ENCODE peak calls at places on chromosome 14, in nine cellular contexts. F is AG04449, G is dorsolateral prefrontal cortex, S is cardiac muscle cell, Q is H9, Z is lower lobe of right lung, L is endothelial cell, P is coronary artery, V is HFFc6. D is an unnamed sample.

GRCh38 chr14:102695172-102695569 is 82.1 kb upstream of the TRAF3 start:
- DNase-seq in F (no peak), G (no peak), S (no peak), Q (no peak), Z (no peak), L (no peak), P (no peak), V (no peak), D (no peak)

GRCh38 chr14:103163199-103163598 is 39.9 kb downstream of the TNFAIP2 start:
- DNase-seq in F (no peak), G (no peak), S (no peak), Q (no peak), Z (no peak), L (no peak), P (peak), V (no peak), D (no peak)

GRCh38 chr14:58100735-58101368 is 51.2 kb downstream of the ARMH4 start:
- DNase-seq in F (no peak), G (no peak), S (no peak), Q (no peak), Z (no peak), L (no peak), P (no peak), V (peak), D (no peak)

GRCh38 chr14:104956290-104956890 is 21.8 kb downstream of the AHNAK2 start:
- DNase-seq in F (no peak), G (no peak), S (no peak), Q (no peak), Z (peak), L (no peak), P (no peak), V (no peak), D (no peak)

GRCh38 chr14:34199585-34199984 is 248.7 kb upstream of the EGLN3 start:
- DNase-seq in F (peak), G (no peak), S (no peak), Q (no peak), Z (no peak), L (no peak), P (no peak), V (no peak), D (no peak)

GRCh38 chr14:38080696-38081095 is 127.0 kb upstream of the SSTR1 start:
- DNase-seq in F (no peak), G (no peak), S (no peak), Q (no peak), Z (no peak), L (no peak), P (no peak), V (no peak), D (no peak)

GRCh38 chr14:50545618-50546017 is 13.2 kb upstream of the MAP4K5 start:
- DNase-seq in F (no peak), G (no peak), S (no peak), Q (no peak), Z (no peak), L (no peak), P (no peak), V (no peak), D (no peak)

GRCh38 chr14:43042408-43042807 is 1435.7 kb downstream of the LRFN5 start:
- DNase-seq in F (no peak), G (no peak), S (no peak), Q (no peak), Z (no peak), L (no peak), P (no peak), V (no peak), D (no peak)

GRCh38 chr14:64417042-64417770 is 29.1 kb downstream of the MTHFD1 start:
- DNase-seq in F (no peak), G (no peak), S (no peak), Q (no peak), Z (no peak), L (no peak), P (no peak), V (peak), D (no peak)

GRCh38 chr14:35822501-35822900 is 3.6 kb upstream of the BRMS1L start:
- DNase-seq in F (no peak), G (no peak), S (no peak), Q (no peak), Z (no peak), L (no peak), P (no peak), V (no peak), D (no peak)

GRCh38 chr14:57988445-57988844 is 122.6 kb upstream of the SLC35F4 start:
- DNase-seq in F (no peak), G (no peak), S (no peak), Q (no peak), Z (no peak), L (no peak), P (no peak), V (no peak), D (no peak)

GRCh38 chr14:44798386-44799242 is 163.1 kb downstream of the KLHL28 start:
- DNase-seq in F (no peak), G (no peak), S (no peak), Q (no peak), Z (no peak), L (no peak), P (no peak), V (no peak), D (no peak)

GRCh38 chr14:93490001-93490400 is 59.3 kb downstream of the UNC79 start:
- DNase-seq in F (no peak), G (no peak), S (no peak), Q (no peak), Z (no peak), L (no peak), P (no peak), V (no peak), D (no peak)

GRCh38 chr14:100604126-100604501 is 16.9 kb upstream of the BEGAIN start:
- DNase-seq in F (no peak), G (no peak), S (no peak), Q (no peak), Z (no peak), L (no peak), P (no peak), V (no peak), D (no peak)

GRCh38 chr14:92607702-92608429 is 94.3 kb downstream of the RIN3 start:
- DNase-seq in F (peak), G (no peak), S (no peak), Q (no peak), Z (no peak), L (no peak), P (no peak), V (peak), D (no peak)

GRCh38 chr14:29271669-29272068 is 505.1 kb downstream of the FOXG1 start:
- DNase-seq in F (no peak), G (no peak), S (no peak), Q (no peak), Z (no peak), L (no peak), P (no peak), V (no peak), D (no peak)

GRCh38 chr14:22163051-22163450 is 426.0 kb downstream of the DAD1 start:
- DNase-seq in F (no peak), G (no peak), S (peak), Q (no peak), Z (no peak), L (no peak), P (no peak), V (no peak), D (no peak)

GRCh38 chr14:67766035-67766680 is 50.2 kb downstream of the ZFYVE26 start:
- DNase-seq in F (no peak), G (no peak), S (no peak), Q (no peak), Z (peak), L (no peak), P (no peak), V (no peak), D (no peak)

GRCh38 chr14:69573841-69574265 is 818 bp downstream of the CCDC177 start:
- DNase-seq in F (no peak), G (peak), S (peak), Q (peak), Z (no peak), L (no peak), P (no peak), V (no peak), D (no peak)

GRCh38 chr14:35883677-35884293 is 57.6 kb downstream of the BRMS1L start:
- DNase-seq in F (no peak), G (peak), S (peak), Q (no peak), Z (no peak), L (peak), P (no peak), V (peak), D (no peak)

GRCh38 chr14:60247994-60248696 is 876 bp upstream of the PPM1A start:
- DNase-seq in F (peak), G (peak), S (peak), Q (peak), Z (peak), L (peak), P (peak), V (peak), D (peak)

GRCh38 chr14:60251877-60252276 is 2.9 kb downstream of the PPM1A start:
- DNase-seq in F (no peak), G (no peak), S (no peak), Q (no peak), Z (no peak), L (no peak), P (no peak), V (no peak), D (no peak)

GRCh38 chr14:60248697-60249314 is at the start of gene PPM1A:
- DNase-seq in F (peak), G (peak), S (peak), Q (peak), Z (peak), L (peak), P (peak), V (peak), D (peak)

GRCh38 chr14:60250318-60251035 is 1.5 kb downstream of the PPM1A start:
- DNase-seq in F (no peak), G (no peak), S (no peak), Q (no peak), Z (no peak), L (peak), P (no peak), V (no peak), D (no peak)

DNA sequence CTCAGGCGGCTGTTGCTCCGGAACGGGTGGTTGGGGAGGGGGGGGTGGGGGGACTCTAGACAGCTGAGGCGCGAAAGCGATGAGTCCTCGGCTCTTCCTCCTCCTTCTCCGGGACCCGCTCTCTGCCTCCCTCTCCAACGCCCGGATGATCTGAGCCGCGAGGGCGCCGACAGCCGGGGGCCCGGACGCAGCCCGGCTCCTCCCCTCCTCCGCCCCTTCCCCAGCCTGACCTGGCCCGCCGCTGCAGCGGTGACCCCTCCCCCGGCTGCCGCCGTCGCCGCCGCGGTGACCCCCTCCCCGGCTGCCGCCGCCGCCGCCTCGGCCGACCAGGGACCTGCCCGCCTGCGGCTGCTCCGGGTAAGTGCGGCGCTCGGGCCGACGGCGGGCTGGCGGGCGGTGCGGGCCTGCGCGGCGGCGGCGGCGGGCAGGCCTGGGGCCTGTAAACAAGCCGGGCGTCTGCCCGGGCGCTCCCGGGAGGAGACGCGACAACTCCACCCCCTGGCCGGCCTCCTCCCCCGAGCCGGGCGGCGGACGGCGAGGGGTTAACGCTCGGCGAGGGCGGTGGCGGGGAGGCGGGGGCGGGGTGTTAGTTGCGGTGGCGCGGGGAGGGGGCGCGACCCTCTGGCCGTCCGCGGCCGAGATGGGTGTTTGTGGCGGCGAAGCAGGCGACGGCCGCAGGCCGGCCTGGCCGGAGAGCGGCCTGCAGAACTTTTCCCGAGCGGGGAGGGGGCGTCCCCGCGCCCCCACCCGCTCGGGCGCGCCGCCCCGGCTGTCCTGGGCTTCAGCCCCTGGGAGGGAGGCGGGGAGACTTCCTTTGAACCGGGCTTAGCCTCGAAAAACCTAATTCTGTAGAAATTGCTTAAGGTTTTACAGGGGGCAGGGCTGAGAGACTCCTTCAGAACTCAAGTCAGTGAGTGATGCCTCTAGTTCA is 565 bp downstream of the PPM1A start:
- DNase-seq in F (no peak), G (peak), S (peak), Q (peak), Z (peak), L (peak), P (peak), V (peak), D (peak)
- TF ChIP-seq CTCF in F (no peak), G (no peak), S (no peak), Q (no peak), Z (no peak), L (no peak), P (no peak), V (no peak), D (no peak)

DNA sequence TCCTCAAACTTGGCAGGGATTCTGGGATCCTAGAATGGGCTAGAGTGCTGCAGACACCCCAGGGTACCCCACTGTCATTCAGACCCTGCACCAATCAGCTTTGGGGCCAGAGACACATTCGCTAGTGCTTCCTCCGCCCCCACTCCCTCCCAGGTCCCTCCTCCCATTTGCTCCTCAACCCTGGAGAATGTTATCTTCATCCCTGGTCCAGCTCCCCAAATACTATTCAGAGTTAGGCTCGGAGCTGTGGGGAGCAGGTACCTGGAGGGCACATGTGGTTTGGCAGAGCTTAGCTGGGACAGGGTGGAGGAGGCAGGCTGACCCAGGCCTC is 19.4 kb downstream of the VSX2 start:
- DNase-seq in F (no peak), G (no peak), S (no peak), Q (no peak), Z (no peak), L (no peak), P (no peak), V (no peak), D (no peak)
- TF ChIP-seq CTCF in F (no peak), G (no peak), S (no peak), Q (no peak), Z (no peak), L (no peak), P (no peak), V (no peak), D (no peak)

GRCh38 chr14:76564471-76565119 is 188.7 kb downstream of the ESRRB start:
- DNase-seq in F (no peak), G (no peak), S (peak), Q (peak), Z (no peak), L (no peak), P (no peak), V (no peak), D (no peak)
- TF ChIP-seq CTCF in F (no peak), G (no peak), S (no peak), Q (peak), Z (no peak), L (no peak), P (no peak), V (no peak), D (no peak)

GRCh38 chr14:95125156-95125555 is 32.2 kb downstream of the DICER1 start:
- DNase-seq in F (no peak), G (no peak), S (no peak), Q (no peak), Z (no peak), L (no peak), P (no peak), V (no peak), D (no peak)
- TF ChIP-seq CTCF in F (no peak), G (no peak), S (no peak), Q (no peak), Z (no peak), L (no peak), P (no peak), V (no peak), D (no peak)

DNA sequence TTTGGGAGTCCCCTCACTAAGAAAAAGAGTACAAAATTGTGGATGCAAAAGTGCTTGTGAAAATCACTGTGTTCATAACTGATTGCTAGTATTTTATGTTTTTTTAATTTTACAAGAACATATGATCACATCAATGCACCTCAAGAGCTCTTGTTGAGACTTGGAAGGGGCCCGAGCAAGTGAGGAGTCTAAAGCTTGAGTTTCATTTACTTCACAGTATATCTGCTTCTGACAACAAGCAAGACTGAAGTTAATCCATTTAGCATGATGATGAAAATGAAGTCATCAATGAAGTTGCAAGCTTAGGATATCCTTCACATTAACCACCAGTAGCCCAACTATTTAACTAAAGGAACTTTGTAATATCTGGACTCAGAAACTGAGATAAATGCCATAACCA is 182.5 kb upstream of the DIO2 start:
- DNase-seq in F (no peak), G (no peak), S (no peak), Q (no peak), Z (no peak), L (no peak), P (no peak), V (no peak), D (no peak)
- TF ChIP-seq CTCF in F (no peak), G (no peak), S (no peak), Q (no peak), Z (no peak), L (no peak), P (no peak), V (no peak), D (no peak)

GRCh38 chr14:88380405-88380804 is 5.1 kb upstream of the SPATA7 start:
- DNase-seq in F (no peak), G (no peak), S (peak), Q (no peak), Z (no peak), L (no peak), P (no peak), V (no peak), D (no peak)
- TF ChIP-seq CTCF in F (no peak), G (peak), S (peak), Q (peak), Z (no peak), L (no peak), P (no peak), V (peak), D (peak)

D was measured in progenitor cell of endocrine pancreas.